ENCODE peak calls at places on chromosomes 6 and 20, in four cellular contexts. One of them, this sample, is unnamed.

GRCh38 chr6:115882771-115883170 is 177.9 kb downstream of the FRK start:
- DNase-seq in activated gamma-delta T cell treated with Interleukin-2 at 50 U/mL for 16 hours: no peak
- DNase-seq in lower leg skin: no peak
- DNase-seq in IMR-90: no peak
- DNase-seq in this sample: no peak

GRCh38 chr6:72944660-72945059 is 280.6 kb downstream of the KHDC1L start:
- DNase-seq in activated gamma-delta T cell treated with Interleukin-2 at 50 U/mL for 16 hours: no peak
- DNase-seq in lower leg skin: no peak
- DNase-seq in IMR-90: no peak
- DNase-seq in this sample: peak

GRCh38 chr6:157045831-157046454 is 268.8 kb downstream of the ARID1B start:
- DNase-seq in activated gamma-delta T cell treated with Interleukin-2 at 50 U/mL for 16 hours: no peak
- DNase-seq in lower leg skin: no peak
- DNase-seq in IMR-90: peak
- DNase-seq in this sample: peak

GRCh38 chr6:6694825-6695710 is 106.5 kb downstream of the LY86 start:
- DNase-seq in activated gamma-delta T cell treated with Interleukin-2 at 50 U/mL for 16 hours: no peak
- DNase-seq in lower leg skin: peak
- DNase-seq in IMR-90: no peak
- DNase-seq in this sample: no peak

GRCh38 chr6:101640131-101640530 is 246.6 kb downstream of the GRIK2 start:
- DNase-seq in activated gamma-delta T cell treated with Interleukin-2 at 50 U/mL for 16 hours: no peak
- DNase-seq in lower leg skin: no peak
- DNase-seq in IMR-90: no peak
- DNase-seq in this sample: no peak

GRCh38 chr6:25056130-25056529 is 120.4 kb upstream of the RIPOR2 start:
- DNase-seq in activated gamma-delta T cell treated with Interleukin-2 at 50 U/mL for 16 hours: peak
- DNase-seq in lower leg skin: no peak
- DNase-seq in IMR-90: no peak
- DNase-seq in this sample: no peak

GRCh38 chr20:10790013-10790412 is 116.2 kb upstream of the JAG1 start:
- DNase-seq in activated gamma-delta T cell treated with Interleukin-2 at 50 U/mL for 16 hours: no peak
- DNase-seq in lower leg skin: no peak
- DNase-seq in IMR-90: no peak
- DNase-seq in this sample: no peak

GRCh38 chr20:60584221-60584620 is 626.0 kb downstream of the CDH26 start:
- DNase-seq in activated gamma-delta T cell treated with Interleukin-2 at 50 U/mL for 16 hours: no peak
- DNase-seq in lower leg skin: no peak
- DNase-seq in IMR-90: no peak
- DNase-seq in this sample: no peak

GRCh38 chr6:142883011-142883410 is 62.0 kb downstream of the HIVEP2 start:
- DNase-seq in activated gamma-delta T cell treated with Interleukin-2 at 50 U/mL for 16 hours: no peak
- DNase-seq in lower leg skin: no peak
- DNase-seq in IMR-90: peak
- DNase-seq in this sample: peak

GRCh38 chr6:150667977-150668716 is 68.5 kb downstream of the PLEKHG1 start:
- DNase-seq in activated gamma-delta T cell treated with Interleukin-2 at 50 U/mL for 16 hours: no peak
- DNase-seq in lower leg skin: peak
- DNase-seq in IMR-90: peak
- DNase-seq in this sample: peak

GRCh38 chr6:11413728-11414127 is 123.8 kb upstream of the TMEM170B start:
- DNase-seq in activated gamma-delta T cell treated with Interleukin-2 at 50 U/mL for 16 hours: no peak
- DNase-seq in lower leg skin: no peak
- DNase-seq in IMR-90: peak
- DNase-seq in this sample: peak

GRCh38 chr20:50728486-50728980 is 2.8 kb upstream of the PARD6B start:
- DNase-seq in activated gamma-delta T cell treated with Interleukin-2 at 50 U/mL for 16 hours: no peak
- DNase-seq in lower leg skin: no peak
- DNase-seq in IMR-90: no peak
- DNase-seq in this sample: no peak

GRCh38 chr6:1762203-1762602 is 152.5 kb downstream of the FOXC1 start:
- DNase-seq in activated gamma-delta T cell treated with Interleukin-2 at 50 U/mL for 16 hours: no peak
- DNase-seq in lower leg skin: no peak
- DNase-seq in IMR-90: no peak
- DNase-seq in this sample: no peak

GRCh38 chr6:169967687-169968086 is 216.3 kb downstream of the ERMARD start:
- DNase-seq in activated gamma-delta T cell treated with Interleukin-2 at 50 U/mL for 16 hours: no peak
- DNase-seq in lower leg skin: no peak
- DNase-seq in IMR-90: no peak
- DNase-seq in this sample: no peak

GRCh38 chr20:24382330-24382729 is 87.1 kb upstream of the SYNDIG1 start:
- DNase-seq in activated gamma-delta T cell treated with Interleukin-2 at 50 U/mL for 16 hours: no peak
- DNase-seq in lower leg skin: no peak
- DNase-seq in IMR-90: no peak
- DNase-seq in this sample: no peak

GRCh38 chr6:17431581-17431980 is 38.2 kb downstream of the CAP2 start:
- DNase-seq in activated gamma-delta T cell treated with Interleukin-2 at 50 U/mL for 16 hours: no peak
- DNase-seq in lower leg skin: no peak
- DNase-seq in IMR-90: peak
- DNase-seq in this sample: peak

GRCh38 chr6:170140129-170140528 is 150.7 kb downstream of the DLL1 start:
- DNase-seq in activated gamma-delta T cell treated with Interleukin-2 at 50 U/mL for 16 hours: no peak
- DNase-seq in lower leg skin: no peak
- DNase-seq in IMR-90: no peak
- DNase-seq in this sample: no peak

GRCh38 chr6:17103715-17104114 is 1.9 kb downstream of the STMND1 start:
- DNase-seq in activated gamma-delta T cell treated with Interleukin-2 at 50 U/mL for 16 hours: no peak
- DNase-seq in lower leg skin: no peak
- DNase-seq in IMR-90: no peak
- DNase-seq in this sample: no peak

GRCh38 chr20:58236612-58237317 is 8.3 kb upstream of the ANKRD60 start:
- DNase-seq in activated gamma-delta T cell treated with Interleukin-2 at 50 U/mL for 16 hours: peak
- DNase-seq in lower leg skin: peak
- DNase-seq in IMR-90: peak
- DNase-seq in this sample: peak

GRCh38 chr6:71294121-71294523 is 5.5 kb downstream of the OGFRL1 start:
- DNase-seq in activated gamma-delta T cell treated with Interleukin-2 at 50 U/mL for 16 hours: no peak
- DNase-seq in lower leg skin: no peak
- DNase-seq in IMR-90: peak
- DNase-seq in this sample: peak

GRCh38 chr6:79250107-79250514 is 15.6 kb upstream of the HMGN3 start:
- DNase-seq in activated gamma-delta T cell treated with Interleukin-2 at 50 U/mL for 16 hours: no peak
- DNase-seq in lower leg skin: no peak
- DNase-seq in IMR-90: no peak
- DNase-seq in this sample: peak

GRCh38 chr20:62104791-62105345 is 17.4 kb upstream of the LSM14B start:
- DNase-seq in activated gamma-delta T cell treated with Interleukin-2 at 50 U/mL for 16 hours: no peak
- DNase-seq in lower leg skin: no peak
- DNase-seq in IMR-90: peak
- DNase-seq in this sample: peak

GRCh38 chr6:106558364-106558763 is 70.9 kb downstream of the RTN4IP1 start:
- DNase-seq in activated gamma-delta T cell treated with Interleukin-2 at 50 U/mL for 16 hours: no peak
- DNase-seq in lower leg skin: no peak
- DNase-seq in IMR-90: no peak
- DNase-seq in this sample: no peak

GRCh38 chr6:163383912-163384311 is 30.6 kb upstream of the QKI start:
- DNase-seq in activated gamma-delta T cell treated with Interleukin-2 at 50 U/mL for 16 hours: no peak
- DNase-seq in lower leg skin: no peak
- DNase-seq in IMR-90: peak
- DNase-seq in this sample: no peak

GRCh38 chr6:72267470-72267869 is 354.4 kb upstream of the KCNQ5 start:
- DNase-seq in activated gamma-delta T cell treated with Interleukin-2 at 50 U/mL for 16 hours: no peak
- DNase-seq in lower leg skin: no peak
- DNase-seq in IMR-90: no peak
- DNase-seq in this sample: no peak

GRCh38 chr20:41540459-41540858 is 77.7 kb downstream of the CHD6 start:
- DNase-seq in activated gamma-delta T cell treated with Interleukin-2 at 50 U/mL for 16 hours: no peak
- DNase-seq in lower leg skin: no peak
- DNase-seq in IMR-90: no peak
- DNase-seq in this sample: no peak

GRCh38 chr6:11738681-11739375 is 39.8 kb downstream of the ADTRP start:
- DNase-seq in activated gamma-delta T cell treated with Interleukin-2 at 50 U/mL for 16 hours: no peak
- DNase-seq in lower leg skin: no peak
- DNase-seq in IMR-90: no peak
- DNase-seq in this sample: no peak

GRCh38 chr20:46683939-46684750 is 5.1 kb downstream of the TP53RK start:
- DNase-seq in activated gamma-delta T cell treated with Interleukin-2 at 50 U/mL for 16 hours: no peak
- DNase-seq in lower leg skin: peak
- DNase-seq in IMR-90: peak
- DNase-seq in this sample: peak

This sample was measured in EH.